ENCODE peak calls at places on chromosomes 4 and X, in five cellular contexts. K is AG09309, O is neural progenitor cell, Z is coronary artery, C is PC-3. Q is an unnamed sample.

GRCh38 chrX:11239230-11239629 is 54.0 kb upstream of the AMELX start:
- DNase-seq in K (peak), C (peak), O (no peak), Z (no peak), Q (no peak)

GRCh38 chrX:77426811-77427210 is 20.4 kb upstream of the FGF16 start:
- DNase-seq in K (no peak), O (no peak), C (peak), Z (no peak), Q (no peak)

GRCh38 chr4:77352192-77352591 is 195.2 kb downstream of the CCNG2 start:
- DNase-seq in Z (no peak), C (no peak), K (no peak), O (no peak), Q (no peak)

GRCh38 chr4:108314900-108315589 is 146.3 kb upstream of the LEF1 start:
- DNase-seq in O (no peak), C (no peak), Z (no peak), K (no peak), Q (no peak)

GRCh38 chr4:169040559-169041261 is 30.7 kb upstream of the CBR4 start:
- DNase-seq in O (no peak), K (no peak), C (peak), Z (no peak), Q (no peak)

GRCh38 chrX:130378008-130378669 is 7.3 kb downstream of the GPR119 start:
- DNase-seq in O (no peak), C (no peak), K (no peak), Z (no peak), Q (no peak)

GRCh38 chrX:133053854-133054565 is 42.9 kb downstream of the USP26 start:
- DNase-seq in Z (no peak), K (no peak), O (peak), C (peak), Q (no peak)

GRCh38 chr4:140151700-140152014 is 2.3 kb downstream of the MAML3 start:
- DNase-seq in C (peak), K (no peak), Z (peak), O (peak), Q (peak)

GRCh38 chr4:11424000-11424399 is 4.7 kb downstream of the HS3ST1 start:
- DNase-seq in K (no peak), Z (no peak), C (peak), O (peak), Q (peak)

GRCh38 chrX:55796496-55796895 is 78.9 kb downstream of the RRAGB start:
- DNase-seq in O (no peak), C (peak), K (no peak), Z (no peak), Q (no peak)

GRCh38 chr4:177127658-177128057 is 182.0 kb upstream of the NEIL3 start:
- DNase-seq in C (peak), O (no peak), Z (no peak), K (no peak), Q (no peak)

GRCh38 chr4:130395871-130396270 is 1299.9 kb downstream of the C4orf33 start:
- DNase-seq in K (no peak), Z (no peak), C (peak), O (no peak), Q (no peak)

GRCh38 chrX:65451663-65452062 is 82.9 kb downstream of the LAS1L start:
- DNase-seq in K (no peak), O (peak), Z (no peak), C (peak), Q (no peak)

GRCh38 chrX:17226736-17227135 is 148.3 kb upstream of the NHS start:
- DNase-seq in Z (no peak), O (no peak), C (no peak), K (no peak), Q (no peak)

GRCh38 chr4:137967480-137968190 is 274.5 kb downstream of the SLC7A11 start:
- DNase-seq in C (peak), K (no peak), O (no peak), Z (no peak), Q (no peak)

GRCh38 chrX:153578200-153578835 is 20.6 kb downstream of the CCNQ start:
- DNase-seq in Z (no peak), K (no peak), C (no peak), O (peak), Q (no peak)

GRCh38 chrX:136250191-136251041 is 784 bp downstream of the MAP7D3 start:
- DNase-seq in O (peak), K (no peak), C (no peak), Z (no peak), Q (no peak)

GRCh38 chr4:1533501-1534064 is 127.3 kb upstream of the NKX1-1 start:
- DNase-seq in C (no peak), Z (no peak), O (no peak), K (no peak), Q (no peak)

GRCh38 chr4:182895791-182896292 is 21.3 kb downstream of the DCTD start:
- DNase-seq in Z (no peak), K (no peak), C (no peak), O (no peak), Q (no peak)

GRCh38 chr4:684611-685010 is 4.3 kb downstream of the SLC49A3 start:
- DNase-seq in K (no peak), C (no peak), O (no peak), Z (no peak), Q (peak)

GRCh38 chr4:8905236-8905772 is 33.7 kb upstream of the HMX1 start:
- DNase-seq in Z (peak), O (no peak), K (no peak), C (no peak), Q (peak)

GRCh38 chrX:71532078-71532752 is 689 bp upstream of the OGT start:
- DNase-seq in C (peak), O (peak), Z (no peak), K (no peak), Q (no peak)

GRCh38 chr4:87913871-87914270 is 61.6 kb upstream of the SPP1 start:
- DNase-seq in Z (no peak), C (no peak), O (no peak), K (no peak), Q (no peak)

GRCh38 chr4:166014411-166014810 is 141.4 kb downstream of the TLL1 start:
- DNase-seq in Z (no peak), C (peak), O (no peak), K (no peak), Q (no peak)

GRCh38 chr4:158170691-158171455 is 2.0 kb downstream of the GASK1B start:
- DNase-seq in O (no peak), Z (peak), C (peak), K (no peak), Q (peak)

GRCh38 chrX:67700607-67701006 is 156.8 kb downstream of the AR start:
- DNase-seq in K (no peak), Z (no peak), O (no peak), C (no peak), Q (no peak)

GRCh38 chr4:168722391-168722790 is 225.5 kb downstream of the PALLD start:
- DNase-seq in K (no peak), O (no peak), Z (no peak), C (no peak), Q (no peak)

GRCh38 chr4:182089326-182089725 is 153.9 kb upstream of the TENM3 start:
- DNase-seq in C (peak), O (peak), Z (no peak), K (no peak), Q (no peak)

GRCh38 chrX:79366888-79367749 is at the start of gene ITM2A:
- DNase-seq in C (no peak), Z (no peak), K (no peak), O (peak), Q (no peak)

GRCh38 chr4:178205826-178206225 is 763.6 kb upstream of the AGA start:
- DNase-seq in K (no peak), C (peak), Z (no peak), O (no peak), Q (no peak)

GRCh38 chrX:40331353-40331752 is 233.6 kb upstream of the BCOR start:
- DNase-seq in Z (no peak), O (no peak), C (no peak), K (no peak), Q (no peak)

GRCh38 chr4:75916091-75916661 is 13.9 kb upstream of the PPEF2 start:
- DNase-seq in C (peak), Z (no peak), K (no peak), O (peak), Q (no peak)

DNA sequence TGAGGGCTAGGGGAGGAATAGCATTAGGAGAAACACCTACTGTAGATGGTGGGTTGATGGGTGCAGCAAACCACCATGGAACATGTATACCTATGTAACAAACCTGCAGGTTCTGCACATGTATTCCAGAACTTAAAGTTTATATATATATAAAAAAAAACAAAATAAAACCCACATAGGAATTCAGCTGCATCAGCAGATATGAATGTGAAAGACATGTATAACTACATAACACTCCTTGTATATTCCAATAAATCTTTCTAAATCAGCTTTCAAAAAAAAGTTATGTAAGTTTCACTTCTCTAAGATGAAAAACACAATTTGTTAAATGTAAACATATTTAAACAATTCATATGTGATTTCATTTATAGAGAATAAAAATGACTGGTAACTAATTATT is 6.0 kb downstream of the GC start:
- DNase-seq in K (no peak), O (no peak), C (no peak), Z (no peak), Q (no peak)
- H3K4me3 ChIP-seq in K (no peak), O (no peak), C (no peak), Z (no peak), Q (no peak)

DNA sequence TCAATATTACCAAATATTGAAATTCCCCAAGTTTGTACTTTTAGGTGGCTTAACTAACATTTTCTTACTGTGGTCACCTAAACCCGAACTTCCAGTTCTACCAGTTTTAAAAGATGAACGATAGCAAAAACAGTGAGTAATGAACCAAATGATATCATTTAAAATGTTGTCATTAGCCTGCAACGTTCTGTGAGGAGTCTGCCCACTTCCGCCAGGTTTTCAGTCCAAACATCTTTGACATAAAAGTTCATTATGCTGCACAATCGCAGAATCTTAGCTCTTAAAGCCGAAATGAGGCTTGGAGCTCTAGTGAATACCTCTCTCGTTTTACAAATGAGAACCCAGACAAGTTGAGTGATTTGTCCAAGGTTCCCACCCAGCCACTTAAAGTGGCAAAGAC is 762 bp downstream of the PIGA start:
- DNase-seq in C (peak), O (no peak), Z (no peak), K (no peak), Q (no peak)
- H3K4me3 ChIP-seq in C (peak), O (peak), Z (peak), K (peak), Q (peak)

GRCh38 chr4:2925496-2925895 is 37.7 kb downstream of the NOP14 start:
- DNase-seq in C (no peak), Z (no peak), O (no peak), K (no peak), Q (no peak)

GRCh38 chr4:2924765-2925301 is 38.4 kb downstream of the NOP14 start:
- DNase-seq in Z (peak), K (no peak), C (no peak), O (no peak), Q (no peak)

GRCh38 chr4:2923141-2923551 is 40.1 kb downstream of the NOP14 start:
- DNase-seq in Z (peak), O (no peak), C (no peak), K (no peak), Q (no peak)

GRCh38 chr4:2923678-2924173 is 39.5 kb downstream of the NOP14 start:
- DNase-seq in Z (peak), O (no peak), C (no peak), K (no peak), Q (no peak)

GRCh38 chr4:2924286-2924685 is 38.9 kb downstream of the NOP14 start:
- DNase-seq in Z (peak), K (no peak), O (no peak), C (no peak), Q (no peak)
- H3K4me3 ChIP-seq in Z (no peak), K (no peak), O (no peak), C (no peak), Q (no peak)

DNA sequence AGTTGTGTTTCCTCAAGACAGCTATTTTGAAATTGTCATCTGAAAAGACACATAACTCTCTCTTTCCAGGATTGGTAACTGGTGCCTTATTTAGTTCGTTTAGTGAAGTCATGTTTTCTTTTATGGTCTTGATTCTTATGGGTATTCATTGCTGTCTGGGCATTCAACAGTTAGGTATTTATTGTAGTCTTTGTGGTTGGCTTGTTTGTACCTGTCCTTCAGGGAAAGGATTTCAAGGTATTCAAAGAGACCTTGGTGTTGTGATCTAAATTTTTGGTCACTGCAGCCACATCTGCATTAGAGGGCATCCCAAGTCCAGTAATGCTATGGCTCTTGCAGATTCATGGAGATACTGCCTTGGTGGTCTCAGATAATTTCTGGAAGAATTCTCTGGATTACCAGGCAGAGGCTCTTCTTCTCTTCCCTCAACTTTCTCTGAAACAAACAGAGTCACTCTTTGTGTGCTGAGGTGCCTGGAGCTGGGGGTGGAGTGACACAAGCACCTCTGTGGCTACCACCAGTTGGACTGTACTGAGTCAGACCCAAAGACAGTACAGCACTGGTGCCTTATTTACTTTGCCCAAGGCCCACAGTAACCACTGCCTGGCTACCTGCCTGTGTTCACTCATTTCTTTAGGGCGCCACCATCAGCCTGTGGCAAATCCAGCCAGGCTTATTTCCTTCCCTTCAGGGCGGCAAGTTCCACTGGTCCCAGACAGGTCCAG is 620.4 kb downstream of the KCNIP4 start:
- DNase-seq in Z (no peak), C (no peak), O (no peak), K (no peak), Q (no peak)
- H3K4me3 ChIP-seq in Z (no peak), C (no peak), O (no peak), K (no peak), Q (no peak)

GRCh38 chrX:115892787-115893671 is 277.5 kb upstream of the AGTR2 start:
- DNase-seq in O (peak), C (peak), K (peak), Z (no peak), Q (no peak)
- H3K4me3 ChIP-seq in O (no peak), C (peak), K (peak), Z (peak), Q (no peak)

GRCh38 chr4:24793219-24794005 is 2.0 kb upstream of the SOD3 start:
- DNase-seq in O (peak), K (no peak), C (peak), Z (no peak), Q (no peak)

GRCh38 chr4:24794111-24794860 is 1.1 kb upstream of the SOD3 start:
- DNase-seq in K (peak), O (no peak), Z (peak), C (peak), Q (no peak)

GRCh38 chr4:24795666-24796381 is 451 bp downstream of the SOD3 start:
- DNase-seq in K (no peak), O (no peak), C (no peak), Z (no peak), Q (no peak)

GRCh38 chr4:24796632-24797031 is 1.3 kb downstream of the SOD3 start:
- DNase-seq in C (no peak), K (no peak), Z (no peak), O (no peak), Q (no peak)

DNA sequence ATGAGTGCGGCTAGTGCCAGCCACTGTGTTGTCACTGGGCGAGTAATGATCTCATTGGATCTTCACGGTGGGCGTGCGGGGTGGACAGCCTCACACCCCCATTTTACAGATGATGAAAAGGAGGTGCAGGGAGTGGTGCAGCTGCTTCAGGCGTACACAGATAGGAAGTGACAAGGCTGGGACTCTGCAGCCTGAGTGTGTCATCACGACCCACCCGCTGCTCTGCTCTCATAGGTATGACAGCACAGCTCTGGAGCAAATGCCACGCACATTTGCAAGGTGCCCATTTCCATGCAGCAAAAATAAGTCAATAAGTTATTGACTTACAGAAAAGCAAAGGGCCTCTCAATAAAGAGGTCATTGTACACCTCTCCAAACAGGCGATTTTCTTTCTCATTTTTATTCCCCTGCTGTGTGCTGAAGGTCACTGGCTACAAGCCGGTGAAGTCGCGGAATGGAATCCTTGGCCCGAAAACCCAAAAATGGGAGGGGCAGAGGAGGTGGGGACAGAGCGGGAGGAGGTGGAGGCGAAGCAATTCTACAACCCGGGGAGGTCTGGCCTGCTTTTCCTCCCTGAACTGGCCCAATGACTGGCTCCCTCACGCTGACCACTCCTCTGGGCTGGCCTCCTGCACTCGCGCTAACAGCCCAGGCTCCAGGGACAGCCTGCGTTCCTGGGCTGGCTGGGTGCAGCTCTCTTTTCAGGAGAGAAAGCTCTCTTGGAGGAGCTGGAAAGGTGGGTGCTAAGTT is at the start of gene SOD3:
- DNase-seq in C (peak), O (peak), Z (peak), K (peak), Q (no peak)
- H3K4me3 ChIP-seq in C (peak), O (peak), Z (peak), K (peak), Q (no peak)